ENCODE peak calls at places on chromosome 9, in nine cellular contexts. One of them, this sample, is unnamed.

GRCh38 chr9:124110307-124110915 is 98.8 kb downstream of the LHX2 start:
- DNase-seq in NCI-H1694 treated with DMSO at 0.1 percent for 48 hours: no peak
- DNase-seq in ELF-1: peak; percentile 81
- DNase-seq in GM03348: peak; percentile 82
- DNase-seq in ACHN: peak; percentile 68
- DNase-seq in PC-3: peak; percentile 66
- DNase-seq in EL: peak; percentile 56
- DNase-seq in Daoy: peak; percentile 79
- DNase-seq in colonic mucosa: peak; percentile 67
- DNase-seq in this sample: peak; percentile 67

GRCh38 chr9:72203205-72203803 is 54.1 kb downstream of the GDA start:
- DNase-seq in ELF-1: peak; percentile 6
- DNase-seq in Daoy: peak; percentile 52
- DNase-seq in EL: peak; percentile 21
- DNase-seq in ACHN: peak; percentile 43
- DNase-seq in GM03348: peak; percentile 60
- DNase-seq in colonic mucosa: peak; percentile 69
- DNase-seq in NCI-H1694 treated with DMSO at 0.1 percent for 48 hours: peak; percentile 11
- DNase-seq in PC-3: peak; percentile 56
- DNase-seq in this sample: peak; percentile 38

GRCh38 chr9:130944510-130945058 is 5.5 kb upstream of the FIBCD1 start:
- DNase-seq in NCI-H1694 treated with DMSO at 0.1 percent for 48 hours: no peak
- DNase-seq in GM03348: no peak
- DNase-seq in ACHN: no peak
- DNase-seq in ELF-1: no peak
- DNase-seq in EL: no peak
- DNase-seq in PC-3: no peak
- DNase-seq in Daoy: no peak
- DNase-seq in colonic mucosa: no peak
- DNase-seq in this sample: no peak

GRCh38 chr9:107190031-107190935 is 92.8 kb upstream of the RAD23B start:
- DNase-seq in ACHN: peak; percentile 36
- DNase-seq in PC-3: peak; percentile 66
- DNase-seq in NCI-H1694 treated with DMSO at 0.1 percent for 48 hours: no peak
- DNase-seq in ELF-1: peak; percentile 27
- DNase-seq in GM03348: peak; percentile 42
- DNase-seq in Daoy: peak; percentile 64
- DNase-seq in EL: peak; percentile 69
- DNase-seq in colonic mucosa: no peak
- DNase-seq in this sample: peak; percentile 64

GRCh38 chr9:116350213-116350612 is 196.6 kb downstream of the PAPPA start:
- DNase-seq in PC-3: no peak
- DNase-seq in GM03348: no peak
- DNase-seq in colonic mucosa: no peak
- DNase-seq in EL: no peak
- DNase-seq in NCI-H1694 treated with DMSO at 0.1 percent for 48 hours: no peak
- DNase-seq in Daoy: no peak
- DNase-seq in ACHN: no peak
- DNase-seq in ELF-1: no peak
- DNase-seq in this sample: no peak

GRCh38 chr9:106060885-106061284 is 366.5 kb downstream of the TMEM38B start:
- DNase-seq in GM03348: no peak
- DNase-seq in Daoy: no peak
- DNase-seq in colonic mucosa: no peak
- DNase-seq in PC-3: peak; percentile 67
- DNase-seq in EL: no peak
- DNase-seq in NCI-H1694 treated with DMSO at 0.1 percent for 48 hours: no peak
- DNase-seq in ELF-1: no peak
- DNase-seq in ACHN: no peak
- DNase-seq in this sample: no peak

GRCh38 chr9:95874303-95874988 is 1.0 kb upstream of the ERCC6L2 start:
- DNase-seq in ACHN: peak; percentile 11
- DNase-seq in colonic mucosa: peak; percentile 28
- DNase-seq in NCI-H1694 treated with DMSO at 0.1 percent for 48 hours: no peak
- DNase-seq in EL: peak; percentile 45
- DNase-seq in GM03348: peak; percentile 15
- DNase-seq in ELF-1: peak; percentile 39
- DNase-seq in Daoy: peak; percentile 26
- DNase-seq in PC-3: peak; percentile 18
- DNase-seq in this sample: peak; percentile 46

GRCh38 chr9:14089051-14089798 is 224.7 kb downstream of the NFIB start:
- DNase-seq in Daoy: no peak
- DNase-seq in NCI-H1694 treated with DMSO at 0.1 percent for 48 hours: no peak
- DNase-seq in GM03348: no peak
- DNase-seq in colonic mucosa: no peak
- DNase-seq in PC-3: no peak
- DNase-seq in EL: no peak
- DNase-seq in ELF-1: no peak
- DNase-seq in ACHN: no peak
- DNase-seq in this sample: no peak

GRCh38 chr9:128703616-128704355 is 1.5 kb downstream of the PKN3 start:
- DNase-seq in Daoy: no peak
- DNase-seq in GM03348: no peak
- DNase-seq in ACHN: no peak
- DNase-seq in PC-3: no peak
- DNase-seq in EL: no peak
- DNase-seq in ELF-1: no peak
- DNase-seq in colonic mucosa: no peak
- DNase-seq in NCI-H1694 treated with DMSO at 0.1 percent for 48 hours: no peak
- DNase-seq in this sample: no peak

GRCh38 chr9:117494401-117495130 is 79.7 kb upstream of the ASTN2 start:
- DNase-seq in ACHN: peak; percentile 42
- DNase-seq in ELF-1: no peak
- DNase-seq in Daoy: no peak
- DNase-seq in PC-3: no peak
- DNase-seq in colonic mucosa: no peak
- DNase-seq in NCI-H1694 treated with DMSO at 0.1 percent for 48 hours: peak; percentile 64
- DNase-seq in EL: no peak
- DNase-seq in GM03348: no peak
- DNase-seq in this sample: peak; percentile 12